ENCODE peak calls at places on chromosomes 1 and 21, in ten cellular contexts. C, G, U, B, E, M, O, I, J and S are unnamed samples.

GRCh38 chr1:216749219-216749618 is 26.0 kb upstream of the ESRRG start:
- DNase-seq in C (no peak), O (no peak), I (no peak), M (no peak), J (no peak), B (no peak), G (no peak), E (no peak), U (no peak), S (no peak)

GRCh38 chr1:209882942-209883340 is 55.1 kb upstream of the SYT14 start:
- DNase-seq in G (no peak), B (no peak), M (no peak), U (no peak), O (no peak), C (no peak), E (no peak), I (no peak), J (no peak), S (no peak)

GRCh38 chr21:33189237-33189636 is 40.5 kb upstream of the IFNAR2 start:
- DNase-seq in G (no peak), I (no peak), B (no peak), C (no peak), J (no peak), E (no peak), M (no peak), U (no peak), O (no peak), S (no peak)

GRCh38 chr21:42209801-42210479 is 9.0 kb upstream of the ABCG1 start:
- DNase-seq in M (peak; percentile 63), C (no peak), E (no peak), B (no peak), I (no peak), G (no peak), O (no peak), U (no peak), J (no peak), S (peak; percentile 1)

GRCh38 chr21:45076245-45076661 is 1.9 kb downstream of the ADARB1 start:
- DNase-seq in M (peak; percentile 28), C (no peak), J (no peak), B (peak; percentile 54), E (no peak), O (no peak), U (no peak), I (no peak), G (no peak), S (no peak)

GRCh38 chr1:104402178-104402577 is 652.5 kb downstream of the AMY1C start:
- DNase-seq in J (no peak), B (no peak), G (no peak), E (no peak), O (no peak), I (no peak), M (no peak), U (no peak), C (no peak), S (no peak)

GRCh38 chr1:85611856-85612255 is 31.3 kb downstream of the CCN1 start:
- DNase-seq in J (peak; percentile 22), M (peak; percentile 97), C (no peak), G (peak; percentile 81), B (peak; percentile 99), O (no peak), I (no peak), E (peak; percentile 27), U (peak; percentile 42), S (peak; percentile 43)

GRCh38 chr1:36856126-36856525 is 178.2 kb downstream of the GRIK3 start:
- DNase-seq in G (no peak), M (no peak), C (no peak), O (no peak), U (no peak), E (no peak), B (no peak), I (no peak), J (no peak), S (no peak)

GRCh38 chr1:5992814-5993552 is 758 bp upstream of the NPHP4 start:
- DNase-seq in O (no peak), E (no peak), J (no peak), B (no peak), G (no peak), U (no peak), M (peak; percentile 24), C (peak; percentile 59), I (no peak), S (no peak)

GRCh38 chr1:2413495-2414296 is 1.3 kb upstream of the PEX10 start:
- DNase-seq in B (no peak), U (no peak), G (peak; percentile 34), I (no peak), M (peak; percentile 27), C (no peak), E (no peak), O (peak; percentile 51), J (peak; percentile 44), S (no peak)

GRCh38 chr1:208047476-208047934 is 136.6 kb upstream of the CD34 start:
- DNase-seq in C (no peak), U (peak; percentile 71), I (peak; percentile 80), M (no peak), E (peak; percentile 91), O (peak; percentile 83), G (no peak), B (peak; percentile 73), J (peak; percentile 96), S (peak; percentile 63)

GRCh38 chr1:62177621-62178020 is 17.0 kb upstream of the L1TD1 start:
- DNase-seq in E (no peak), G (no peak), J (no peak), M (no peak), O (no peak), I (no peak), U (no peak), B (no peak), C (no peak), S (no peak)

GRCh38 chr1:85200367-85200869 is 398 bp downstream of the SYDE2 start:
- DNase-seq in E (peak; percentile 29), M (no peak), J (peak; percentile 28), G (no peak), O (no peak), C (peak; percentile 73), B (no peak), I (no peak), U (peak; percentile 17), S (no peak)

GRCh38 chr1:88502814-88503339 is 181.2 kb upstream of the PKN2 start:
- DNase-seq in G (no peak), B (no peak), M (no peak), C (no peak), I (no peak), O (no peak), E (no peak), U (no peak), J (no peak), S (no peak)

GRCh38 chr1:222288056-222288455 is 259.8 kb downstream of the HHIPL2 start:
- DNase-seq in J (no peak), U (no peak), M (peak; percentile 94), C (no peak), I (no peak), B (peak; percentile 87), G (peak; percentile 77), E (no peak), O (no peak), S (no peak)

GRCh38 chr21:36127250-36127904 is 7.5 kb upstream of the CBR3 start:
- DNase-seq in J (no peak), O (no peak), C (no peak), B (no peak), U (no peak), M (no peak), E (no peak), G (no peak), I (no peak), S (no peak)

GRCh38 chr1:160767417-160768294 is 28.3 kb upstream of the LY9 start:
- DNase-seq in G (no peak), E (no peak), C (no peak), M (no peak), B (peak; percentile 95), I (no peak), O (no peak), J (no peak), U (no peak), S (no peak)

GRCh38 chr1:218587890-218588289 is 242.8 kb downstream of the TGFB2 start:
- DNase-seq in J (no peak), G (no peak), U (no peak), O (no peak), E (no peak), B (no peak), M (no peak), C (no peak), I (no peak), S (no peak)

DNA sequence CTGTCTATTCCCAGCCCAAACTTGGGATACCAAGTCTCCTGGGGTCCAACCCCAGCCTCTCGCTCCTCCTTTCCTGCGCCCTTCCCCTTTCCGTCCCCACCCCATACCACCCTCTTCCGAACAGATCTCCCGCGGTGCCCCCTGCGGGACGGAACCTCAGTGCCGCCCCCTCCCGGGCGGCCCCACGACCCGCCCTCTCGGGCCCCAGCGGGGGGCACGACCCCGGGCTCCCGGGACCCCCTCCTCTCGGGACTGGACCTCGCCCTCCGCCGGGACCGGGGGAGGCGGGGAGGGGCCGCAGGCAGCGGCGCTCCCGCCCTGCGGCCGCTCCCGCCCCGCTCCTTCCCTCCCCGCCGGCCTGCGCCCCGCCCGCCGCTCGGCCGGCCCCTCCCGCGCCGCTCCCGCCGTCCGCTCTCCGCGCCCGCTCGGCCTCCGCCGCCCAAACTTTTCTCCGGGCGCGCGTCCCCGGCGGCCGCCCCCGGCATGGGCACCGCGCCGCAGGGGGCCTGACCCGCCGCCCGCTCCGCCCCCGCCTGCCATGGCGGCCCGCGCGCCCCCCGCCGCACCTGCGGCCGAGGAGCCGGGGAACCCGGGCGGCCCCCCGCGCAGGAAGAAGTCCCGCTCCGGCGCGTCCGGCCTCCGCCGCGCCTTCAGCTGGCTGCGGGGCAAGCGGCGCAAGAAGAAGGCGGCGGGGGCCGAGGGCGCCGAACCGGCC is 39.0 kb upstream of the SYNC start:
- DNase-seq in B (no peak), O (peak; percentile 68), U (no peak), M (peak; percentile 49), G (no peak), J (peak; percentile 42), I (no peak), E (no peak), C (no peak), S (peak; percentile 30)
- H3K27ac ChIP-seq in B (peak overlapping the region; percentile 57), O (peak overlapping the region; percentile 95), U (peak overlapping the region; percentile 81), M (peak overlapping the region; percentile 80), G (peak overlapping the region; percentile 84), J (peak overlapping the region; percentile 96), I (peak overlapping the region; percentile 78), E (peak overlapping the region; percentile 87), C (peak overlapping the region; percentile 73), S (peak overlapping the region; percentile 82)

GRCh38 chr1:150429805-150430204 is 57.4 kb upstream of the TARS2 start:
- DNase-seq in B (peak; percentile 22), C (no peak), U (no peak), M (peak; percentile 49), E (no peak), G (no peak), O (no peak), I (no peak), J (no peak), S (no peak)
- TF ChIP-seq CTCF in B (peak; percentile 59), C (peak; percentile 38), U (no peak), M (peak; percentile 65), E (no peak), G (no peak), O (no peak), I (no peak), J (no peak), S (peak; percentile 30)

GRCh38 chr1:109979489-109980091 is 5.0 kb upstream of the AHCYL1 start:
- DNase-seq in I (no peak), E (peak; percentile 60), O (no peak), B (no peak), C (no peak), M (peak; percentile 57), J (no peak), U (no peak), G (peak; percentile 66), S (no peak)
- H3K27ac ChIP-seq in I (no peak overlapping the region), E (peak overlapping the region; percentile 50), O (no peak overlapping the region), B (no peak overlapping the region), C (no peak overlapping the region), M (peak overlapping the region; percentile 28), J (no peak overlapping the region), U (peak overlapping the region; percentile 21), G (peak overlapping the region; percentile 84), S (no peak overlapping the region)

GRCh38 chr1:202852163-202852904 is 36.6 kb downstream of the RABIF start:
- DNase-seq in B (peak; percentile 55), M (peak; percentile 70), J (no peak), O (peak; percentile 37), I (no peak), U (no peak), E (no peak), C (no peak), G (peak; percentile 57), S (no peak)
- TF ChIP-seq CTCF in B (peak; percentile 89), M (peak; percentile 87), J (no peak), O (no peak), I (no peak), U (no peak), E (no peak), C (peak; percentile 28), G (peak; percentile 78), S (peak; percentile 39)